ENCODE peak calls at places on chromosomes 13 and 19, in six cellular contexts. F is H9, H is neuronal stem cell, R is neural progenitor cell, A is GM23248, C is fibroblast of lung. M is an unnamed sample.

GRCh38 chr19:53947624-53948023 is 15.1 kb upstream of the CACNG8 start:
- DNase-seq in F (peak), R (peak), A (no peak), C (no peak), H (no peak), M (no peak)

GRCh38 chr13:38308736-38309135 is 40.9 kb upstream of the UFM1 start:
- DNase-seq in C (peak), R (no peak), F (no peak), A (peak), H (no peak), M (peak)

GRCh38 chr19:15790096-15790495 is 2.6 kb downstream of the OR10H5 start:
- DNase-seq in C (no peak), H (no peak), R (no peak), F (no peak), A (no peak), M (no peak)

GRCh38 chr13:87677334-87678234 is 6.4 kb downstream of the SLITRK5 start:
- DNase-seq in F (peak), A (peak), C (no peak), H (peak), R (peak), M (no peak)

GRCh38 chr19:38402623-38402966 is 298 bp upstream of the FAM98C start:
- DNase-seq in F (no peak), H (no peak), A (no peak), C (no peak), R (no peak), M (no peak)

GRCh38 chr19:3189702-3190469 is 4.2 kb downstream of the NCLN start:
- DNase-seq in H (no peak), C (no peak), R (no peak), A (no peak), F (no peak), M (no peak)

GRCh38 chr13:48054601-48055000 is 17.1 kb downstream of the NUDT15 start:
- DNase-seq in F (no peak), C (no peak), A (no peak), H (no peak), R (no peak), M (no peak)

GRCh38 chr19:5719274-5719960 is 529 bp downstream of the LONP1 start:
- DNase-seq in H (no peak), F (no peak), C (peak), R (peak), A (peak), M (peak)

GRCh38 chr13:25847145-25847544 is 204.7 kb downstream of the SHISA2 start:
- DNase-seq in C (no peak), F (no peak), R (no peak), H (no peak), A (no peak), M (no peak)

GRCh38 chr19:42185281-42185680 is 32.2 kb downstream of the DEDD2 start:
- DNase-seq in F (no peak), R (no peak), H (no peak), C (peak), A (peak), M (no peak)

GRCh38 chr19:6501740-6502648 is at the start of gene TUBB4A:
- DNase-seq in C (no peak), H (no peak), R (peak), F (peak), A (no peak), M (no peak)

GRCh38 chr13:44904982-44905381 is 84.3 kb downstream of the NUFIP1 start:
- DNase-seq in A (peak), H (no peak), C (peak), R (no peak), F (no peak), M (peak)

GRCh38 chr13:83905641-83906040 is 23.4 kb upstream of the SLITRK1 start:
- DNase-seq in A (no peak), H (no peak), C (no peak), F (no peak), R (no peak), M (no peak)

GRCh38 chr13:83906240-83906820 is 24.1 kb upstream of the SLITRK1 start:
- DNase-seq in A (no peak), F (no peak), H (no peak), R (no peak), C (no peak), M (no peak)

GRCh38 chr13:83907196-83907989 is 25.1 kb upstream of the SLITRK1 start:
- DNase-seq in C (no peak), F (no peak), H (no peak), R (no peak), A (no peak), M (no peak)
- H2AFZ ChIP-seq in C (no peak), F (no peak), H (peak), R (no peak), A (no peak), M (no peak)

GRCh38 chr19:801030-801860 is 4.0 kb downstream of the PTBP1 start:
- DNase-seq in C (peak), H (no peak), F (no peak), R (no peak), A (peak), M (peak)
- H2AFZ ChIP-seq in C (no peak), H (no peak), F (no peak), R (no peak), A (no peak), M (no peak)

DNA sequence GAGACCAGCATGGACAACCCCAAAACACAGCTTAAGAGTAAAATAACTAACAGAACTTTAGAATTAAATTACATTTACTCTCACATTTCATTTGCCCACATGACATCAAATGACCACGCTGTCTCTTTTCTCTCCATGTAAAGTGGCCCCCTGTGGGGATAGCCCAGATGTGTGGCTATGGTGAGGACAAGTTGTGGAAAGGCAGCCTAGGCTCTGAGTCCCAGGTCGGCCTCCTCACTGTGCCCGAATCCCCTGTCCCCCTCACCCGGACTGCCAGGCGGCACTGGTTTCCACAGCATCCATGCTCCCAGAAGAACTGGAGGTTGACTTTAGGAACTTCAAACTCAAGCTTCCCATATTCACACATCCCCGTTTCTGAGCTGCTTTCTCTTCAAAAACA is 111.8 kb upstream of the UQCRFS1 start:
- DNase-seq in C (no peak), H (no peak), A (no peak), F (no peak), R (no peak), M (no peak)
- H2AFZ ChIP-seq in C (no peak), H (no peak), A (no peak), F (no peak), R (no peak), M (no peak)

GRCh38 chr13:30634838-30635237 is 17.1 kb downstream of the USPL1 start:
- DNase-seq in C (no peak), H (no peak), R (no peak), A (no peak), F (no peak), M (no peak)
- H2AFZ ChIP-seq in C (no peak), H (no peak), R (no peak), A (no peak), F (no peak), M (no peak)

GRCh38 chr13:41465215-41465907 is 8.0 kb downstream of the RGCC start:
- DNase-seq in R (no peak), C (peak), F (no peak), H (no peak), A (peak), M (peak)
- H2AFZ ChIP-seq in R (no peak), C (no peak), F (no peak), H (no peak), A (peak), M (peak)

DNA sequence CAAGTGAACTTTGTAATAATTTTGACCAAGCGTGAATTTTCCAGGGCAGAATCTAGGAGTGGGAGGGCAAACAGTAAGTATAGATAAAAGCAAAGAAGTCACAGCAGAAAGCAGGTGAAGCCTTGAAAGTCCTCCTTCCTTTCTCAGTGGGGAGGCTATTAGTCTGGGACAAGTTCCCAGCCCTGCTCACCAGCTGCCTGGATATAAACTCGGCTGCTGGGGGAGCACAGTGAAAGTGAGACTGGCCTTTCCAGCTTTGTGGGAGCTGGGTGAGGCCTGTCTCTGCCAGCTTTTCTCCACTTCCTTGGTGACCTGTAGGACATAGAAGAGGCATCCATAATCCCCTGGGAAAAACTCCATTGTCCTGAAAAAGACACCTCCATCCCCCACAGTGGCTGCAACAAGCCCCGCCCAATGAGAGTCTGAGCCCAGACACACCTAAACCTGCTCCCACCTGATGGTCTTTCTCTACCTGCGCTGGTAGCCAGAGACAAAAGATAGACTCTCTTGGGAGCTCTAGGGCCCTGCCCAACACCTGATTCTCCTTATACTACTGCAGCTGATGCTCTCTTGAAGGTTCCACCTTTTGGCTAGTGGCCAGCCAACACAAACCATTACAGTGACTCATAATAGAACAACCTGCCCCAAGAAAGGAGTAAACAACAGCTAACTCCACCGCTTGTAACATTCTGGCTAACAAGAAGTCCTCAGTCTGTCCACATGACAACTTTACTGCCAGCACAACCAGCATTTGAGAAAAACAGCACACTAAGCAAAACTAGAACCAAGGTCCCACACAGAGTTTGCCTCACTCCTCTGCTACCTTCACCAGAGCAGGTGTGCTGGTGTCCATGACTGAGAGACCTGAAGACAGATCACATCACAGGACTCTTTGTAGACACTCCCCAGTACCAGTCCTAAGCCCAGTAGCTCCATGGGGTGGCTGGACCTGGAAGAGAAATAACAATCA is 252.2 kb upstream of the SLITRK6 start:
- DNase-seq in A (no peak), C (peak), F (no peak), H (no peak), R (no peak), M (peak)
- H2AFZ ChIP-seq in A (no peak), C (no peak), F (no peak), H (peak), R (peak), M (no peak)

GRCh38 chr19:12790628-12791344 is 500 bp upstream of the JUNB start:
- DNase-seq in F (no peak), C (no peak), R (peak), H (no peak), A (peak), M (peak)

GRCh38 chr19:12792853-12793289 is 1.6 kb downstream of the JUNB start:
- DNase-seq in C (no peak), F (no peak), R (no peak), H (no peak), A (peak), M (no peak)

GRCh38 chr19:12791345-12792047 is at the start of gene JUNB:
- DNase-seq in R (peak), A (peak), H (no peak), C (peak), F (peak), M (peak)

GRCh38 chr19:12793290-12794195 is 2.3 kb downstream of the JUNB start:
- DNase-seq in C (peak), F (peak), A (peak), R (peak), H (peak), M (peak)

DNA sequence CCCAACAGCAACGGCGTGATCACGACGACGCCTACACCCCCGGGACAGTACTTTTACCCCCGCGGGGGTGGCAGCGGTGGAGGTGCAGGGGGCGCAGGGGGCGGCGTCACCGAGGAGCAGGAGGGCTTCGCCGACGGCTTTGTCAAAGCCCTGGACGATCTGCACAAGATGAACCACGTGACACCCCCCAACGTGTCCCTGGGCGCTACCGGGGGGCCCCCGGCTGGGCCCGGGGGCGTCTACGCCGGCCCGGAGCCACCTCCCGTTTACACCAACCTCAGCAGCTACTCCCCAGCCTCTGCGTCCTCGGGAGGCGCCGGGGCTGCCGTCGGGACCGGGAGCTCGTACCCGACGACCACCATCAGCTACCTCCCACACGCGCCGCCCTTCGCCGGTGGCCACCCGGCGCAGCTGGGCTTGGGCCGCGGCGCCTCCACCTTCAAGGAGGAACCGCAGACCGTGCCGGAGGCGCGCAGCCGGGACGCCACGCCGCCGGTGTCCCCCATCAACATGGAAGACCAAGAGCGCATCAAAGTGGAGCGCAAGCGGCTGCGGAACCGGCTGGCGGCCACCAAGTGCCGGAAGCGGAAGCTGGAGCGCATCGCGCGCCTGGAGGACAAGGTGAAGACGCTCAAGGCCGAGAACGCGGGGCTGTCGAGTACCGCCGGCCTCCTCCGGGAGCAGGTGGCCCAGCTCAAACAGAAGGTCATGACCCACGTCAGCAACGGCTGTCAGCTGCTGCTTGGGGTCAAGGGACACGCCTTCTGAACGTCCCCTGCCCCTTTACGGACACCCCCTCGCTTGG is 964 bp downstream of the JUNB start:
- DNase-seq in A (peak), C (no peak), H (no peak), F (peak), R (peak), M (peak)
- H2AFZ ChIP-seq in A (no peak), C (no peak), H (peak), F (no peak), R (no peak), M (no peak)

DNA sequence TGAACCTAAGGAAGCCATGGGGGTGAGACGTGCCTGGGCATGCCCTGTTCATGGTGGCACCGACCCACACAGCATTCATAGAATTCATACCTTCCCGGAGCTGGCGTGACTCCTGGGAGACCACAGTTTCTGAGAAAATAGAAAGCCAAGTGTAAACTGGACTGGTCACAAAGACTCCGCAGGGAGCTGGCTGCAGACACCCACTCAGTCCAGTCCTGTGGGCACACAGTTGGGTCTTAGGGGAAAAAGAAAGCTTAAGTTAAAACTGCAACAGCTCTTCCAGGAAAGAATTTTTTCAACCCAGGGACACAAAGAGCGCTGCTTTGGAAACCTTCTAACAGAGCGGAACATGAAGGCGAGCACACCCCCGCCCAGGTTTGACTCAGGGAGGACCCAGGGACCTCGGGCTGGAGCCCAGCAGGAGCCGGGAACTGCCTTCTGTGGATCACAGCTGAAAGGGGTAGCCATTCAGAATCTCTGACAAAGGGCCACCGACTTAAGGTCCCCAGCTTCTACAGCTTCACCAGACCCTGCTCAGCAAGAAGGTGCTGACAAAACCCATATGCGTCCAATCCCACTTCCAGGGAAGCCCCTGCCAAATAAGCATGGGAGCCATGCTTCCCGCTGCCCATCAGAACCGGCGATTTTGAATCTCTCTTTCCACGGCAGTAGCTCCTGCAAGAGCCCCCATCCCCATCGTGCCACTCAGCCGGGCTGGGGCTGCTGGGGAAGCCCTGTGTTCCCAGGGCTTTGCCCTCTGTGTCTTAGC is 183.7 kb downstream of the COL4A1 start:
- DNase-seq in R (no peak), H (no peak), A (no peak), C (peak), F (no peak), M (peak)
- H2AFZ ChIP-seq in R (no peak), H (peak), A (no peak), C (no peak), F (no peak), M (peak)

GRCh38 chr13:33219926-33220325 is 65.6 kb downstream of the STARD13 start:
- DNase-seq in A (no peak), H (no peak), R (no peak), F (no peak), C (no peak), M (no peak)

GRCh38 chr13:33213797-33214196 is 71.8 kb downstream of the STARD13 start:
- DNase-seq in C (peak), A (peak), H (no peak), R (peak), F (no peak), M (no peak)

GRCh38 chr13:33217256-33217655 is 68.3 kb downstream of the STARD13 start:
- DNase-seq in R (no peak), H (no peak), A (no peak), F (no peak), C (peak), M (no peak)

GRCh38 chr13:33218020-33218419 is 67.5 kb downstream of the STARD13 start:
- DNase-seq in F (no peak), C (peak), A (peak), R (no peak), H (no peak), M (peak)

GRCh38 chr13:33218426-33218825 is 67.1 kb downstream of the STARD13 start:
- DNase-seq in C (no peak), A (no peak), R (no peak), F (no peak), H (no peak), M (peak)
- H2AFZ ChIP-seq in C (no peak), A (no peak), R (no peak), F (no peak), H (no peak), M (peak)

DNA sequence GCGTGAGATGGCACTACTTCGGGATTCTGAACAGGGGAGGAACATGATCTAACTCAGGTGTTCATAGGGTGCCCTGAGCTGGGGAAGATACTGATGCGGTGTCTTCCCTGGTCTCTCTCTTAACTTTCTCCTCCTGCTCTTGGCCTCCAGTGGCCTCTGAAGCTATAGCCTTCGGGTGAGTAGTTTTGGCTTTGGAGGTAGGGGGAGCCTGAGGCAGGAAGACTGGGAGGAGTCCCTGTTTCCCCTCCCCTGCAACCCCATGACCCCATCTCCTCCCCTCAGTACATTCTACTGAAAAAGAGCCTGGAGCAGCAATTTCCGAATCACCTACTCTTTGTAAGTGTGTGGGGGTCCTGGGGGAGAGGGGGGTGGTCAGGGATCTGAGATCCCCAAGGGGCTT is 3.5 kb downstream of the SELENOV start:
- DNase-seq in F (peak), A (no peak), C (no peak), R (no peak), H (no peak), M (no peak)
- H2AFZ ChIP-seq in F (no peak), A (no peak), C (no peak), R (no peak), H (no peak), M (no peak)

M was measured in mammary epithelial cell.